ENCODE peak calls at places on chromosomes 11 and 22, in seven cellular contexts. E is lower leg skin, R is Calu3, U is vagina, J is endothelial cell, W is AG09319, Y is WTC11. C is an unnamed sample.

GRCh38 chr11:8745431-8745986 is 62.9 kb downstream of the RPL27A start:
- DNase-seq in E (no peak), R (no peak), U (no peak), J (no peak), W (no peak), Y (no peak), C (no peak)

GRCh38 chr11:117875397-117876048 is 935 bp downstream of the FXYD6 start:
- DNase-seq in E (peak), R (no peak), U (peak), J (no peak), W (no peak), Y (no peak), C (no peak)

GRCh38 chr11:76212086-76213035 is 6.1 kb upstream of the WNT11 start:
- DNase-seq in E (no peak), R (no peak), U (no peak), J (no peak), W (no peak), Y (no peak), C (no peak)

GRCh38 chr22:18066181-18066859 is 11.5 kb upstream of the PEX26 start:
- DNase-seq in E (no peak), R (no peak), U (no peak), J (no peak), W (no peak), Y (no peak), C (no peak)

GRCh38 chr22:16960220-16960883 is 47.7 kb downstream of the GAB4 start:
- DNase-seq in E (peak), R (no peak), U (peak), J (no peak), W (no peak), Y (no peak), C (no peak)

GRCh38 chr22:17217179-17217578 is 2.1 kb downstream of the ADA2 start:
- DNase-seq in E (no peak), R (no peak), U (no peak), J (no peak), W (no peak), Y (peak), C (no peak)

GRCh38 chr22:28148816-28149465 is 229.9 kb upstream of the PITPNB start:
- DNase-seq in E (no peak), R (no peak), U (no peak), J (no peak), W (no peak), Y (no peak), C (no peak)

GRCh38 chr11:116224889-116225200 is 547.9 kb downstream of the BUD13 start:
- DNase-seq in E (no peak), R (no peak), U (no peak), J (no peak), W (no peak), Y (no peak), C (no peak)

GRCh38 chr11:2886191-2886894 is 768 bp upstream of the CDKN1C start:
- DNase-seq in E (no peak), R (no peak), U (no peak), J (peak), W (no peak), Y (peak), C (no peak)

GRCh38 chr11:30585067-30585891 is 874 bp downstream of the MPPED2 start:
- DNase-seq in E (peak), R (peak), U (no peak), J (peak), W (no peak), Y (peak), C (peak)

GRCh38 chr22:45599836-45600577 is 71.6 kb upstream of the ATXN10 start:
- DNase-seq in E (no peak), R (no peak), U (no peak), J (no peak), W (no peak), Y (no peak), C (no peak)

GRCh38 chr11:5564259-5565019 is 16.1 kb upstream of the OR52H1 start:
- DNase-seq in E (no peak), R (no peak), U (no peak), J (no peak), W (no peak), Y (no peak), C (no peak)

GRCh38 chr22:44443641-44444235 is 54.3 kb downstream of the RTL6 start:
- DNase-seq in E (peak), R (no peak), U (no peak), J (no peak), W (no peak), Y (no peak), C (no peak)

GRCh38 chr22:44445731-44446130 is 52.3 kb downstream of the RTL6 start:
- DNase-seq in E (peak), R (peak), U (no peak), J (no peak), W (no peak), Y (no peak), C (no peak)

GRCh38 chr22:44442856-44443595 is 55.0 kb downstream of the RTL6 start:
- DNase-seq in E (peak), R (no peak), U (no peak), J (peak), W (no peak), Y (no peak), C (peak)

GRCh38 chr22:44445307-44445680 is 52.7 kb downstream of the RTL6 start:
- DNase-seq in E (peak), R (no peak), U (no peak), J (no peak), W (no peak), Y (no peak), C (peak)

DNA sequence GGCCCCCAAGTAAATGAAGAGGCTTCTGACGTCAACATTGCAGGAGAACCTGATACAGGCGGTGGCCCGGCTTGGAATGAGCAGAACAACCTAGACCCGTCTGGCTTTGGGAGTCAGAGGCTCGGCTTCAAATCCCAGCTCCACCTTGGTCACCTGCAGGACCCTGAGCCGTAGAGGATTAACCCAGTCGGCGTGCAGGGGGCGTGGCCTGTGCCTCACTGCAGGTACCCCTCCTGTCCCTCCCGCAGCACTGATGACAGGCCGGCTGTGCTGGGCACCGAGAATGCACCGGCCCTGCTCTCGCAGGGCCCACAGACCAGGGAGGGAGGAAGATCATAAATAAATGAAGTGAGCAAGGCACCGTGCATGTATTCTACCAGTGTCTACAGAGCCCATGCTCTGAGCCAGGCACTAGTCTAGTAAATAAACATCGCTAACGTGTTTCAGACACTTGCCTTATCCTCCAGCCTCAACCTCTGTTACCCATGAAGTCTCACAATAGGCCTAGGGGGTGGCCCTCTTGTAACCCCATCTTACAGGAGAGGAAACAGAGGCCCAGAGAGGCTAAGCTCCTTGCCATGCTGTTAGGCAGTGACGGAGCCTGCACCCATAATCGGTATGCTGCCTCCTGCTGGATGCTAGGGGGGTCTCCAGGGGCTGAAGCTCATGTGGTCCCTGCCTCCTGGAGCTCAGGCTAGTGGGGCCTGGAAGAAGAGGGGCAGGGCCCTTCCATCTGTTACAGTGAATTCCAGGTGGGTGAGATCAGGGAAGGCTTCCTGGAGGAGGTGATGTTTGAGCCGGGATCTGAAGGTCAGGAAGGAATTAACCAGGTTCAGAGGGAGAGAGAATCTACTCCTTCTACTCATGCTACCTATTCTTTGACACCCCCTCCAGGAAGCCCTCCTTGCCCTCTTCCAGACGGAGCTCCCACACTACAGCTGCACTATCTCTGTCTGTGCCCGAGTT is 53.4 kb downstream of the RTL6 start:
- DNase-seq in E (peak), R (no peak), U (no peak), J (no peak), W (no peak), Y (peak), C (no peak)
- TF ChIP-seq CTCF in E (no peak), R (no peak), U (no peak), J (peak), W (no peak), Y (peak), C (no peak)

GRCh38 chr11:11148104-11148509 is 204.9 kb downstream of the CSNK2A3 start:
- DNase-seq in E (peak), R (peak), U (no peak), J (no peak), W (peak), Y (peak), C (peak)
- TF ChIP-seq CTCF in E (no peak), R (no peak), U (no peak), J (no peak), W (peak), Y (no peak), C (peak)

DNA sequence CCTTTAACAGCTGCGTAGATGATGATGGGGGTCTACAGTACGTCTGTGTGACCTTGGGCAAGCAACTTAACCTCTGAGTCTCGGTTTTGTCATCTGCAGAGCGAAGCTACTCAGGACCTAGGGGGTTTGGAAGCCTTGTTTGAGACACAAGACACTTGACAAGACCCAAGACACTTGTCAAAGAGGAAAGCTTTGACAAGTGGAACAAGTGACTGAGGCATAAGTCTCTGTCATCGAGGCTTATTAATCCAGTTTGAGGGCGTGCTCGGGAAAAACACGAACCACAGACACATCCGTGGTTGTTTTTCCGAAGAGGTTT is 732 bp upstream of the PC start:
- DNase-seq in E (no peak), R (no peak), U (no peak), J (no peak), W (no peak), Y (no peak), C (no peak)
- TF ChIP-seq CTCF in E (no peak), R (no peak), U (no peak), J (no peak), W (no peak), Y (no peak), C (no peak)

DNA sequence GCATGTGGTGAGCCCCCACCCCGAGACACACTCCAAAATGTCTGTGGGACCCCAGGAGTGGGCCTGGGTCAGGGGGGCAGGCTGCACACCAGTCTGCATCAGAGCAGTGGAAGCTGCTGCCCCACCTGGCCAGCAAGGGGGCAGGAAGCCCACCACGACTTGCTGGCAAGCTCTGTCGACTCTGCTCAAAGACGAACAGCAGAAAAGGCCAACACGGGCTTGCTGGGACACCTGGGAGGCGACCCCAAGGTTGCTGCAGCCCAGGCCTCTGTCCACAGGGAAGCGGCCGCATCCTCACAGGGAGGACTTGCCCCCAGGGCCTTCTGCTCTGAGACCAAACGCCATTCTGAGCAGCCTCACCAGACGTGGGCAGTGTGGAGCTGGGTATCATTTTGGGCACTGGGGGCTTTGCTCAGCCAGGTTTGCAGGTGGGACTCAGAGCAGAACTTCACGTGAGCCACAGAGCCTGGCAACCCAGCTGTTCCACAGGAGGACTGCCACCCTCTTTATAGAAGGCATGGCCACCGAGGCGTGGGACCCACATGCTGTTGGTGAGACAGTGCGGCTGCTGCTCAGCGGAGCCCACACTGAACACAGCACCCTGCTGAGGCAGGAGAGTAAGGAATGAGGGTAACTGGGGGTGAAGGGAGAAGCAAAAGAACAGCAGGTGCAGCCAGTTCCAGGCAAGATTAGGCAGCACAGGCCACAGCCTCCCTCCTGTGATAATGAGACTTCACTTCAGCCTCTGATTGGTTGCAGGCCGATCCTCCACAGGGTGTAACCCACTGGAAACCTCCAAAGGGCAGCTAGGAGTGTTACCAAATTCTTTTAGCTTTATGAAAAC is 11.0 kb downstream of the IL17REL start:
- DNase-seq in E (peak), R (no peak), U (no peak), J (no peak), W (no peak), Y (no peak), C (no peak)
- TF ChIP-seq CTCF in E (no peak), R (no peak), U (no peak), J (no peak), W (no peak), Y (no peak), C (no peak)

GRCh38 chr22:42114721-42115120 is 15.9 kb downstream of the CYP2D6 start:
- DNase-seq in E (peak), R (no peak), U (no peak), J (no peak), W (no peak), Y (peak), C (no peak)
- TF ChIP-seq CTCF in E (no peak), R (no peak), U (no peak), J (no peak), W (peak), Y (peak), C (no peak)

C was measured in suprapubic skin.